ENCODE peak calls at places on chromosomes 11 and 22, in six cellular contexts. G is AG20443, R is fibroblast of mammary gland, C is activated T-cell treated with anti-CD3 and anti-CD28 coated beads for 1 hour, N is choroid plexus epithelial cell, B is WERI-Rb-1. H is an unnamed sample.

GRCh38 chr11:22703040-22703439 is 36.6 kb downstream of the GAS2 start:
- DNase-seq in G (peak), R (peak), C (no peak), N (peak), B (no peak), H (no peak)

GRCh38 chr11:116043857-116044256 is 539.6 kb upstream of the CADM1 start:
- DNase-seq in G (no peak), R (no peak), C (no peak), N (no peak), B (no peak), H (no peak)

GRCh38 chr11:70305501-70305900 is 35.0 kb downstream of the PPFIA1 start:
- DNase-seq in G (no peak), R (no peak), C (no peak), N (no peak), B (no peak), H (no peak)

GRCh38 chr22:36454916-36455570 is 26.4 kb downstream of the TXN2 start:
- DNase-seq in G (peak), R (peak), C (peak), N (peak), B (no peak), H (peak)

GRCh38 chr11:66325140-66325754 is 8.4 kb upstream of the CD248 start:
- DNase-seq in G (no peak), R (no peak), C (no peak), N (no peak), B (no peak), H (no peak)

GRCh38 chr22:30694638-30695350 is at the start of gene OSBP2:
- DNase-seq in G (peak), R (no peak), C (peak), N (no peak), B (peak), H (peak)

GRCh38 chr11:118918128-118918685 is 7.5 kb downstream of the BCL9L start:
- DNase-seq in G (peak), R (peak), C (no peak), N (peak), B (peak), H (peak)

GRCh38 chr11:44005956-44006355 is 41.8 kb upstream of the ACCSL start:
- DNase-seq in G (peak), R (no peak), C (no peak), N (no peak), B (no peak), H (no peak)

GRCh38 chr22:31140746-31141145 is 438 bp upstream of the PLA2G3 start:
- DNase-seq in G (no peak), R (no peak), C (no peak), N (no peak), B (no peak), H (no peak)

GRCh38 chr22:42814215-42814614 is 42.9 kb downstream of the ARFGAP3 start:
- DNase-seq in G (no peak), R (no peak), C (no peak), N (peak), B (no peak), H (no peak)

GRCh38 chr11:76806131-76806530 is 23.0 kb downstream of the TSKU start:
- DNase-seq in G (peak), R (no peak), C (no peak), N (no peak), B (no peak), H (no peak)

GRCh38 chr11:16902182-16902581 is 112.0 kb downstream of the PLEKHA7 start:
- DNase-seq in G (no peak), R (no peak), C (no peak), N (peak), B (no peak), H (no peak)

GRCh38 chr11:124098142-124098541 is 17.1 kb upstream of the VWA5A start:
- DNase-seq in G (no peak), R (no peak), C (no peak), N (no peak), B (no peak), H (no peak)

GRCh38 chr11:28090052-28090749 is 17.8 kb downstream of the KIF18A start:
- DNase-seq in G (no peak), R (peak), C (no peak), N (peak), B (no peak), H (no peak)

GRCh38 chr11:117181586-117182550 is 3.3 kb downstream of the SIDT2 start:
- DNase-seq in G (no peak), R (no peak), C (no peak), N (no peak), B (no peak), H (no peak)

GRCh38 chr22:30863161-30863833 is 105.3 kb downstream of the MORC2 start:
- DNase-seq in G (peak), R (peak), C (no peak), N (no peak), B (peak), H (peak)